ENCODE peak calls at places on chromosome 21, in four cellular contexts. A, S, W and P are unnamed samples.

GRCh38 chr21:33036430-33037162 is 10.9 kb downstream of the OLIG2 start:
- DNase-seq in A (no peak), S (no peak), W (no peak), P (no peak)

GRCh38 chr21:26982767-26983166 is 15.9 kb upstream of the ADAMTS5 start:
- DNase-seq in A (no peak), S (no peak), W (peak), P (no peak)

GRCh38 chr21:22278366-22278765 is 1280.2 kb downstream of the NCAM2 start:
- DNase-seq in A (no peak), S (no peak), W (no peak), P (no peak)

GRCh38 chr21:39867198-39867650 is at the start of gene PCP4:
- DNase-seq in A (peak), S (peak), W (peak), P (peak)

GRCh38 chr21:15631342-15631741 is 98.4 kb upstream of the USP25 start:
- DNase-seq in A (no peak), S (no peak), W (no peak), P (no peak)

GRCh38 chr21:17387030-17387617 is 125.7 kb upstream of the CXADR start:
- DNase-seq in A (peak), S (peak), W (peak), P (no peak)

GRCh38 chr21:21203822-21204339 is 205.7 kb downstream of the NCAM2 start:
- DNase-seq in A (no peak), S (no peak), W (no peak), P (no peak)

GRCh38 chr21:24045775-24046215 is 1561.5 kb downstream of the MRPL39 start:
- DNase-seq in A (peak), S (peak), W (peak), P (no peak)

GRCh38 chr21:17742940-17743592 is 76.1 kb downstream of the C21orf91 start:
- DNase-seq in A (no peak), S (no peak), W (no peak), P (no peak)

GRCh38 chr21:38716942-38717341 is 88.8 kb upstream of the ETS2 start:
- DNase-seq in A (no peak), S (no peak), W (no peak), P (no peak)

GRCh38 chr21:16455526-16455925 is 725.7 kb downstream of the USP25 start:
- DNase-seq in A (no peak), S (no peak), W (no peak), P (no peak)

GRCh38 chr21:42026072-42026415 is 15.9 kb upstream of the ZBTB21 start:
- DNase-seq in A (no peak), S (no peak), W (no peak), P (no peak)

GRCh38 chr21:15255359-15256157 is 190.8 kb upstream of the NRIP1 start:
- DNase-seq in A (no peak), S (no peak), W (no peak), P (no peak)

GRCh38 chr21:16180613-16181012 is 450.8 kb downstream of the USP25 start:
- DNase-seq in A (no peak), S (no peak), W (no peak), P (no peak)

GRCh38 chr21:39197448-39197847 is 14.2 kb upstream of the PSMG1 start:
- DNase-seq in A (no peak), S (no peak), W (no peak), P (no peak)

GRCh38 chr21:38487906-38488639 is 10.2 kb downstream of the ERG start:
- DNase-seq in A (no peak), S (no peak), W (no peak), P (no peak)

GRCh38 chr21:16644690-16645089 is 868.2 kb upstream of the CXADR start:
- DNase-seq in A (no peak), S (no peak), W (no peak), P (no peak)

GRCh38 chr21:18041012-18041411 is 203.6 kb upstream of the CHODL start:
- DNase-seq in A (peak), S (peak), W (no peak), P (no peak)

GRCh38 chr21:33308586-33309490 is 15.9 kb upstream of the IFNAR1 start:
- DNase-seq in A (no peak), S (peak), W (no peak), P (no peak)

GRCh38 chr21:42062543-42063022 is 8.5 kb upstream of the UMODL1 start:
- DNase-seq in A (no peak), S (no peak), W (no peak), P (no peak)

GRCh38 chr21:27586326-27586725 is 619.4 kb upstream of the ADAMTS5 start:
- DNase-seq in A (no peak), S (no peak), W (no peak), P (no peak)

GRCh38 chr21:25911730-25912401 is 177.1 kb downstream of the GABPA start:
- DNase-seq in A (no peak), S (no peak), W (peak), P (no peak)

GRCh38 chr21:38400195-38400695 is 98.0 kb downstream of the ERG start:
- DNase-seq in A (no peak), S (no peak), W (no peak), P (no peak)

GRCh38 chr21:27365394-27365793 is 398.5 kb upstream of the ADAMTS5 start:
- DNase-seq in A (no peak), S (no peak), W (no peak), P (no peak)

GRCh38 chr21:42237577-42237976 is 18.6 kb downstream of the ABCG1 start:
- DNase-seq in A (no peak), S (no peak), W (no peak), P (no peak)

GRCh38 chr21:42694751-42695150 is 41.3 kb downstream of the PDE9A start:
- DNase-seq in A (no peak), S (no peak), W (no peak), P (no peak)

GRCh38 chr21:14074177-14074576 is 136.6 kb downstream of the LIPI start:
- DNase-seq in A (no peak), S (no peak), W (no peak), P (no peak)

GRCh38 chr21:28793043-28793442 is 199.6 kb downstream of the LTN1 start:
- DNase-seq in A (no peak), S (peak), W (no peak), P (no peak)
- TF ChIP-seq CTCF in A (peak), S (peak), W (no peak), P (no peak)

GRCh38 chr21:29334717-29335428 is 36.2 kb downstream of the BACH1 start:
- DNase-seq in A (no peak), S (no peak), W (no peak), P (no peak)
- TF ChIP-seq CTCF in A (no peak), S (no peak), W (no peak), P (no peak)

GRCh38 chr21:44509539-44509938 is 30.5 kb downstream of the KRTAP10-1 start:
- DNase-seq in A (no peak), S (no peak), W (no peak), P (no peak)
- TF ChIP-seq CTCF in A (no peak), S (peak), W (no peak), P (peak)

GRCh38 chr21:34890258-34890723 is 158.8 kb downstream of the RUNX1 start:
- DNase-seq in A (no peak), S (no peak), W (no peak), P (no peak)

GRCh38 chr21:34889537-34890257 is 159.4 kb downstream of the RUNX1 start:
- DNase-seq in A (peak), S (peak), W (peak), P (no peak)

GRCh38 chr21:34891610-34891943 is 157.5 kb downstream of the RUNX1 start:
- DNase-seq in A (no peak), S (no peak), W (no peak), P (no peak)

GRCh38 chr21:34892196-34892595 is 156.9 kb downstream of the RUNX1 start:
- DNase-seq in A (no peak), S (no peak), W (no peak), P (no peak)

GRCh38 chr21:34890724-34891609 is 158.1 kb downstream of the RUNX1 start:
- DNase-seq in A (peak), S (no peak), W (no peak), P (no peak)
- TF ChIP-seq CTCF in A (no peak), S (no peak), W (no peak), P (no peak)

DNA sequence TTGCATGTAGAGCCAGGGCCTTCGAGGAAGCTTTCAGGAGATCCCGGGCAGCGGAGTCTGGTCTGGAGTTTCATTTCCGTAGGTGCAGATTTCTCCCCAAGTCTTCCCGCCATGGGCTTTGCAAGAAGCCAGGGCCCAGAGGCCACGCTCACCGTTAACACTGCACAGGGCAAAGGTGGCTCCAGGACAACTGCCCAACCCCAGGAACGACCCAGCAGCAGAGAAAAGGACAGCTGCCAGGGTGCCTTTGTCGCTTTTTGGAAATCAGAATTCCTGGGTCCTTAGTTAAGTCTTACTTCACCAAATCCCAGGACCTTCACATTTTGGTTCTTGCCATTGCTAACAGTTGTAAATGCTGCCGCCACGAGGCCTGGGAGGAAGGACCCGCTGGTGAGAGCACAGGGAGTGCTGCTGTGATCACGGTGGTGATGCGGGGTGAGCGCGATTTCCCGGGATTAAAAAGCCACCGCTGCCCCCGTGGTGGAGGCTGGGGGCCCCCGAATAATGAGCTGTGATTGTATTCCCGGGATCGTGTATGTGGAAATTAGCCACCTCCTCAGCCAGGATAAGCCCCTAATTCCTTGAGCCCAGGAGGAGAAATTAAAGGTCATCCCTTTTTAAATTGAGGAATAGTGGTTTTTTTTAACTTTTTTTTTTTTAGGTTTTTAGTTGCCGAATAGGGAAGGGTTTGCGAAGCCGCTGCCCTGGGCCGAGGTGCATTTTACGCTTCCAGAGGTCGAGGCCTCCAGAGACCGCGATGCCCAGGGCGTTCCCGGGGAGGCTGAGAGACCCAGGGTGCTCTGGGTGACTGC is 8.2 kb downstream of the SIM2 start:
- DNase-seq in A (no peak), S (peak), W (no peak), P (no peak)
- TF ChIP-seq CTCF in A (no peak), S (peak), W (no peak), P (no peak)

GRCh38 chr21:31354604-31355443 is 10.8 kb upstream of the TIAM1 start:
- DNase-seq in A (no peak), S (peak), W (peak), P (no peak)

GRCh38 chr21:31352841-31353240 is 8.8 kb upstream of the TIAM1 start:
- DNase-seq in A (no peak), S (no peak), W (no peak), P (no peak)

GRCh38 chr21:31351973-31352372 is 7.9 kb upstream of the TIAM1 start:
- DNase-seq in A (no peak), S (no peak), W (no peak), P (no peak)

GRCh38 chr21:31351438-31351837 is 7.4 kb upstream of the TIAM1 start:
- DNase-seq in A (no peak), S (no peak), W (no peak), P (no peak)

DNA sequence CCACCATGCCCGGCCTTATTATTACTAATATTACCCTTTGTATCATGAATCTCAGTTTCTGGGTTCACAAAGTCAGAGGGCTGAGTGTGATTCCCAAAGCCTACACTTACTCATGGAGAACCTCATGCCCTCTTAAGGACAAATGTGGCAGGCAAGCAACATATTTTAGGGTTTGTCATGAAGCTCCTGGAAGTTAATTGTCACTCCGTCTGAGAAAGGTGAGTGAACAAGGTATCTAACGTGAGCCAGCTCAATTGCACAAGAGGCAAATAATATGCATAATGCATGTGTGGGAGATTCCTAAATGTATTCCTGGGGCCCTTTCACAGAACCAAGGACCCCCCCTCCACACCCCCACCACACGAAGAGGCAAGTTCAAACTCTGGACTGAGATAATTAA is 10.1 kb upstream of the TIAM1 start:
- DNase-seq in A (no peak), S (no peak), W (no peak), P (no peak)
- TF ChIP-seq CTCF in A (no peak), S (no peak), W (no peak), P (no peak)

DNA sequence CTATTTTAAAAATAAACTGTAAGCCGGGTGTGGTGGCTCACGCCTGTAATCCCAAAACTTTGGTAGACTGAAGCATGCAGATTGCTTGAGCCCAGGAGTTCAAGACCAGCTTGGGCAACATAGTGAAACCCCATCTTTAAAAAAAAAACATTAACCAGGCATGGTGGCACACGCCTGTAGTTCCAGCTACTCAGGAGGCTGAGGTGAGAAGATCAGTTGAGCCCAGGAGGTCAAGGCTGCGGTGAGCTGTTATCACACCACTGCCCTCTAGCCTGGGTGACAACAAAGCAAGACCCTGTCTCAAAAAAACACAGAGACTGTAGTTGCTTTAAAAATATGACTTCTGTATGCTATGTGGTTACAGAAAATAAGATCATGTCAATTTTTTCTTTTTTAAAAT is 24.3 kb upstream of the LSS start:
- DNase-seq in A (no peak), S (no peak), W (no peak), P (no peak)
- TF ChIP-seq CTCF in A (no peak), S (no peak), W (no peak), P (no peak)